ENCODE peak calls at places on chromosomes 7 and 10, in seven cellular contexts. R is neural crest cell, U is WTC11, H is choroid plexus epithelial cell, T is A549, C is coronary artery, V is esophagus squamous epithelium. Y is an unnamed sample.

GRCh38 chr10:125699562-125700143 is 16.7 kb upstream of the TEX36 start:
- DNase-seq in R (no peak), U (no peak), H (no peak), T (no peak), C (no peak), V (no peak), Y (no peak)

GRCh38 chr10:99875473-99875872 is 93.0 kb downstream of the ABCC2 start:
- DNase-seq in R (no peak), U (no peak), H (no peak), T (no peak), C (no peak), V (no peak), Y (no peak)

GRCh38 chr10:34771106-34771505 is 44.0 kb downstream of the PARD3 start:
- DNase-seq in R (no peak), U (no peak), H (no peak), T (no peak), C (no peak), V (no peak), Y (no peak)

GRCh38 chr10:60679388-60679987 is 98.8 kb upstream of the CDK1 start:
- DNase-seq in R (no peak), U (no peak), H (no peak), T (no peak), C (no peak), V (no peak), Y (no peak)

GRCh38 chr10:51895209-51895608 is 195.8 kb upstream of the CSTF2T start:
- DNase-seq in R (no peak), U (no peak), H (peak), T (no peak), C (peak), V (no peak), Y (no peak)

GRCh38 chr10:3907514-3907913 is 122.5 kb upstream of the KLF6 start:
- DNase-seq in R (no peak), U (no peak), H (peak), T (no peak), C (no peak), V (no peak), Y (no peak)

GRCh38 chr7:141700848-141701371 is 1.1 kb downstream of the DENND11 start:
- DNase-seq in R (no peak), U (peak), H (peak), T (no peak), C (no peak), V (no peak), Y (peak)

GRCh38 chr10:97494863-97495506 is 3.2 kb downstream of the MMS19 start:
- DNase-seq in R (no peak), U (peak), H (peak), T (no peak), C (no peak), V (no peak), Y (no peak)

GRCh38 chr10:85400981-85401695 is 965.5 kb downstream of the GRID1 start:
- DNase-seq in R (no peak), U (no peak), H (no peak), T (no peak), C (no peak), V (no peak), Y (no peak)

GRCh38 chr7:23955600-23956149 is 245.7 kb downstream of the STK31 start:
- DNase-seq in R (no peak), U (no peak), H (no peak), T (no peak), C (no peak), V (no peak), Y (no peak)

GRCh38 chr10:86253171-86254072 is 113.2 kb downstream of the GRID1 start:
- DNase-seq in R (no peak), U (no peak), H (no peak), T (no peak), C (peak), V (no peak), Y (no peak)

GRCh38 chr7:131103997-131104396 is 223.7 kb upstream of the MKLN1 start:
- DNase-seq in R (no peak), U (no peak), H (peak), T (no peak), C (no peak), V (no peak), Y (no peak)

GRCh38 chr10:122413325-122413724 is 38.8 kb downstream of the PLEKHA1 start:
- DNase-seq in R (no peak), U (no peak), H (no peak), T (no peak), C (no peak), V (no peak), Y (no peak)

GRCh38 chr10:121949473-121949872 is 21.6 kb upstream of the ATE1 start:
- DNase-seq in R (no peak), U (no peak), H (no peak), T (no peak), C (no peak), V (no peak), Y (no peak)

GRCh38 chr7:150389532-150389816 is 10.3 kb downstream of the ZNF775 start:
- DNase-seq in R (no peak), U (no peak), H (peak), T (no peak), C (no peak), V (no peak), Y (no peak)

GRCh38 chr7:139629392-139630082 is 106.1 kb downstream of the CLEC2L start:
- DNase-seq in R (no peak), U (no peak), H (no peak), T (no peak), C (no peak), V (no peak), Y (no peak)

GRCh38 chr7:5824297-5824610 is 42.8 kb upstream of the RNF216 start:
- DNase-seq in R (no peak), U (no peak), H (no peak), T (no peak), C (no peak), V (no peak), Y (no peak)

GRCh38 chr10:79298403-79299244 is 48.6 kb upstream of the PPIF start:
- DNase-seq in R (no peak), U (no peak), H (peak), T (peak), C (no peak), V (no peak), Y (no peak)

GRCh38 chr10:49387029-49387428 is 8.9 kb downstream of the DRGX start:
- DNase-seq in R (no peak), U (no peak), H (peak), T (no peak), C (peak), V (no peak), Y (no peak)

GRCh38 chr10:101136708-101137121 is 5.6 kb downstream of the TLX1 start:
- DNase-seq in R (no peak), U (no peak), H (no peak), T (no peak), C (no peak), V (no peak), Y (no peak)

GRCh38 chr10:69097729-69098128 is 9.8 kb downstream of the SRGN start:
- DNase-seq in R (no peak), U (no peak), H (no peak), T (no peak), C (no peak), V (no peak), Y (no peak)

GRCh38 chr10:23399701-23400144 is 39.2 kb upstream of the OTUD1 start:
- DNase-seq in R (no peak), U (no peak), H (peak), T (no peak), C (no peak), V (no peak), Y (no peak)

GRCh38 chr10:120600871-120601644 is 144.0 kb downstream of the PLPP4 start:
- DNase-seq in R (peak), U (peak), H (peak), T (no peak), C (no peak), V (no peak), Y (peak)

GRCh38 chr7:99685129-99685758 is 5.4 kb upstream of the CYP3A5 start:
- DNase-seq in R (no peak), U (no peak), H (no peak), T (no peak), C (no peak), V (no peak), Y (no peak)

GRCh38 chr10:36110097-36110496 is 468.0 kb upstream of the FZD8 start:
- DNase-seq in R (no peak), U (no peak), H (no peak), T (no peak), C (no peak), V (no peak), Y (no peak)

GRCh38 chr7:29926761-29927160 is 62.8 kb downstream of the SCRN1 start:
- DNase-seq in R (no peak), U (no peak), H (no peak), T (no peak), C (no peak), V (no peak), Y (no peak)

GRCh38 chr10:17379151-17379690 is 75.2 kb downstream of the ST8SIA6 start:
- DNase-seq in R (no peak), U (no peak), H (no peak), T (no peak), C (no peak), V (no peak), Y (no peak)

GRCh38 chr10:72254891-72255568 is 18.7 kb upstream of the DDIT4 start:
- DNase-seq in R (peak), U (peak), H (peak), T (peak), C (peak), V (no peak), Y (peak)

GRCh38 chr7:44305564-44306507 is 19.6 kb downstream of the CAMK2B start:
- DNase-seq in R (peak), U (no peak), H (no peak), T (no peak), C (no peak), V (no peak), Y (no peak)

GRCh38 chr7:10789170-10789569 is 184.5 kb upstream of the PHF14 start:
- DNase-seq in R (no peak), U (no peak), H (no peak), T (no peak), C (no peak), V (no peak), Y (no peak)

GRCh38 chr7:1844336-1844955 is 174.4 kb downstream of the ELFN1 start:
- DNase-seq in R (no peak), U (peak), H (no peak), T (no peak), C (no peak), V (no peak), Y (peak)
- TF ChIP-seq CTCF in R (no peak), U (no peak), H (no peak), T (no peak), C (no peak), V (no peak), Y (no peak)

DNA sequence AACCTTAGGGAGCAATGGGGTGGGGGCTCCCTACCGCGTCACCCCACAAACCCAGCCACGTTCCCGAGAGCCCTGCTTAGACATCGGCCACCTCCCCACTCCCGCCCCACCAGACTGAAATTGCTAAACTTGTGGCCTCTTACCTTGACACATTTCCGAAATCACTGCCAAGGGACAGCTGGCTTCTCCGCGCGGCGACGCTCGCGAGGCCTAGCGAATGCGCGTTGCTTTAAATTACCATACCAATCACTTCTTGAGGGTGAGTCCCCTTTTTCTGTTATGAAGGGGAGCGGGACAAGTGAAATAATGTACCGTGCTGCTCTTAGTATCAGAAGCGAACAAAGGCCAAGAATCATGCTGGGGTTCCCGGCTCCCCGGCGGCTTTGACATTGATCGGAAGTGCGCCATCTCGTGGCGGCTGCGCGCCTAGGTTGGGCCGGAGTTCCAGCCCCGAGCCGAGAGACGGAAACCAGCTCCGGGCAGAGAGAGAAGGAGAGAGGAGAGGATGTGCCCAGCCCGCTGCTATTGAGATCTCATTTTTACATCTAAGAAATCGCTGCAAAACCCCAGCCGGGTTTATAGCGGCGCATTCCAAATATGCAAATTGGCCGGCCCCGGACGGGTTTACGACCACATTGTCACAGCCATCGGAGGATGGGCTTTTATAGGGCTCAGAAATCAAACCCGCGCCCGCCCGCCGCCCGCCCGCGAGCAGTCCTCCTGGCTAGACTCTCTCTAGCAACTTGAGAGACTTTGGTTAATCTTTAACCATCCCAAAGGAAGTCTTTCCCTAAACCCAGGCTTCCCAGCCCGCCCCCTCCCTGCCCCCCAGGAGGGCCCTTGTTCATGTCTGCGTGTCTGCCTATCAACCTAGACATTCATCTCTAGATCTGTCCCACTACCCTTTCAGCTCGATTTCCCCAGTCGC is 5.3 kb downstream of the HOXA11 start:
- DNase-seq in R (peak), U (peak), H (peak), T (peak), C (no peak), V (no peak), Y (peak)
- TF ChIP-seq CTCF in R (peak), U (peak), H (peak), T (peak), C (peak), V (peak), Y (peak)

GRCh38 chr10:44512345-44513095 is 127.6 kb upstream of the CXCL12 start:
- DNase-seq in R (no peak), U (no peak), H (no peak), T (no peak), C (no peak), V (no peak), Y (no peak)

GRCh38 chr10:44520651-44521050 is 135.8 kb upstream of the CXCL12 start:
- DNase-seq in R (no peak), U (no peak), H (no peak), T (no peak), C (no peak), V (no peak), Y (no peak)

GRCh38 chr10:44516941-44517340 is 132.0 kb upstream of the CXCL12 start:
- DNase-seq in R (no peak), U (no peak), H (no peak), T (no peak), C (no peak), V (no peak), Y (no peak)

GRCh38 chr10:44513592-44513991 is 128.7 kb upstream of the CXCL12 start:
- DNase-seq in R (no peak), U (no peak), H (peak), T (no peak), C (no peak), V (no peak), Y (no peak)

DNA sequence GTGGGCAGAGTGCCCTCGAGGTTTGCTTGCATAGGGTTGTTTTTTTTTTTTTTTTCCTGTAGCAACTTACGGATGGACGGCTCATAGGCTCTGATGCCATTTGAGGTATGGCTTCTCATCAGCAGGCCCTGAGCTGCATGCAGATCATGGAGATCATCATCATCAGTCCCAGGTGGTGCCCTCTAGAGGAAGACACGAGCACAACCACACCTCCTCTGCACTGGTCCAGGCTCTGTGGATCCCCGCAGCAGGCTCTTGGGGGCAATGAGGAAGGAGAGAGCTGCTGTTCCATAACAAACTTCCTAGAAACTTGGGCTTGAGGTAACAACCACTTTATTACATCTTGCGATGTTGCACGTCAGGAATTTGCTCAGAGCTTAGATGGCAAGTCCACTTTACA is 132.7 kb upstream of the CXCL12 start:
- DNase-seq in R (no peak), U (peak), H (no peak), T (no peak), C (no peak), V (no peak), Y (no peak)
- TF ChIP-seq CTCF in R (peak), U (peak), H (peak), T (no peak), C (no peak), V (no peak), Y (no peak)

GRCh38 chr7:81501220-81501619 is 268.6 kb downstream of the HGF start:
- DNase-seq in R (no peak), U (no peak), H (peak), T (no peak), C (no peak), V (no peak), Y (no peak)
- TF ChIP-seq CTCF in R (no peak), U (no peak), H (peak), T (peak), C (no peak), V (no peak), Y (no peak)

DNA sequence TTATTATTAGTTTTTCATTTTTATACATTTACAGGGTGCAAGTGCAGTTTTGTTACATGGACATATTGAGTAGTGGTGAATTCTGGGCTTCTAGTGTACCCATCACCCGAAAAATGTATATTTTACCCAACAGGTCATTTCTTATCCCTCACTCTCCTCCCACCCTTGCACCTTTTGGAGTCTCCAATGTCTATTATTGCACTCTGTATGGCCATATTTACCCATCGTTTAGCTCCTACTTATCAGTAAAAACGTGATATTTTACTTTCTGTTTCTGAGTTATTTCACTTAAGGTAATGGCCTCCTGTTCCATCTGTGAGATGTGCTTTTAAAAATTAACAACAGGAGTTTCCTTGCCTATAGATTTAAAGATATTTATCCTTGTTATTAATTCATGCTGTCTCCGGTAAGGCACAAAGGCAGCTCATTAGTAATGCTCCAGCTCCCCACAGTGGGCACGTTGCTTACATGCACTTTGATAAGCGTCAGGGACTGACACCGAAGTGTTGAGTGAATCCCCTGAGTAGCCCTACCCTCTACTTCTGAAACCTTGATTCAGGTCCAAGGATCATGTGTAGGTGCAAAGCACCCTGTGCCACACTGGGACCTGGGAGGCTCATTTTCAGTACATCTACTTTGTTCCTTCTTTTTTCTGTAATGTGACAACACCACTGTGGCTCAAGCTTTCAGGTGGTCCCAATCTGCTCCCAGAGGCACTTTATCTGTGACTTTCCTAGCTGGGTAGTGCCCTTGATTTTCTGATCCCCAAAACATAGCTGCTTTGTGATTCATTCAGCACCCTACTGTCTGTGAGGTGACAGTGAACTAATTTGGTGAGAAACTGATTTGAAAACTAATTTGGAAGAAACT is 27.3 kb downstream of the HYAL4 start:
- DNase-seq in R (peak), U (peak), H (peak), T (peak), C (no peak), V (no peak), Y (peak)
- TF ChIP-seq CTCF in R (peak), U (no peak), H (peak), T (peak), C (no peak), V (peak), Y (peak)

GRCh38 chr7:24979470-24979862 is 512 bp downstream of the OSBPL3 start:
- DNase-seq in R (peak), U (peak), H (peak), T (peak), C (no peak), V (peak), Y (peak)
- TF ChIP-seq CTCF in R (peak), U (no peak), H (peak), T (peak), C (no peak), V (peak), Y (peak)

DNA sequence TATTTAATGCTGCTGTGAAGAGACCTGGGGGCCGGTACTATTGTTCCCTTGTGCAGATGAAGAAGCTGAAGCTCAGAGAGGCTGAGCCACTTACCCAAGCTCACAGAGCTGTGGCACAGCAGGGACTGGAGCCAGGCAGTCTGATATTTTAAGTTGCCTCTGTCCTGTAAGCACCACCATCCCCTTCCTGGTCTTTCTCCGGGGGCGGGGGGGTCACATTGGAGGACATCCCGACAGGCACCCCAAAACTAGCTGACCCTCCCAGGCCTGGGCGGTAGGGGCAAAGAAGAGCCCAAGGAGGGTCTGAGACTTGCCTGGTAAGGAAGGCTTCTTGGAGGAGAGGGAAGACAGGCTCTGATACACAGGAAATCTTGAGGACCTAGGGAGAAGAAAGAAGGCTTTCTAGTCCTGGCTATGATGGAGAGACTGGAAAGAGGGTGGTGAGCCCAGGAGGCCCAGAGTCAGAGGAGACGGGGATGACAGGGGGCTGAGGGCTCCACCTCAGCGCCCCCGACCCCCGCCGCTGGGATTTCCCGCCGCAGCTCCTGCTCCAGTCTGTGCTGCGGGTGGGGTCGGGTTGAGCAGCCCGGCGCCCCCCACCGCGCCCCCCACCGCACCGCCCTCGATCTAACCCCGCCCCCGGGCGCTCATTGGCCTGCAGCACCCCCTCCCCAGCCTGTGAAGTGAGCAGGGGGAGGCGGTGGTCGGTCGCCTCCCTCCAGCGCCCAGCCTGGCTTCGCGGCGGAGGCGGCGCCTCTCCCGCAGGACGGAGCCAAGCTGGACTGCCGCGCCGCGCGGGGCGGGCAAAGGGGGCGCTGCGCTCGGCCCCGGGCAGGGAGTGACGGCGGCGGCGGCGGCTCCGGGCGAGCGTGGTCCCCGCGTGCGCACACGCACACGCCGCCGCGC is at the start of gene ADCYAP1R1:
- DNase-seq in R (peak), U (peak), H (no peak), T (no peak), C (no peak), V (no peak), Y (peak)
- TF ChIP-seq CTCF in R (peak), U (no peak), H (no peak), T (no peak), C (no peak), V (no peak), Y (no peak)

GRCh38 chr7:28383949-28384348 is 28.4 kb upstream of the CREB5 start:
- DNase-seq in R (no peak), U (no peak), H (no peak), T (no peak), C (no peak), V (no peak), Y (no peak)
- TF ChIP-seq CTCF in R (no peak), U (no peak), H (no peak), T (no peak), C (no peak), V (no peak), Y (no peak)

Y was measured in nephron progenitor cell.